ENCODE peak calls at places on chromosomes 2 and 18, in six cellular contexts. K, P, D, T, A and O are unnamed samples.

GRCh38 chr2:241902357-241902991 is 32.9 kb downstream of the RTP5 start:
- DNase-seq in T (no peak), A (no peak), P (no peak), K (no peak), D (no peak), O (no peak)

GRCh38 chr2:72031346-72032115 is 116.1 kb downstream of the CYP26B1 start:
- DNase-seq in D (no peak), K (peak), T (no peak), A (no peak), P (no peak), O (no peak)

GRCh38 chr18:64380117-64380516 is 231.2 kb upstream of the LINC00305 start:
- DNase-seq in D (peak), K (no peak), P (no peak), A (no peak), T (no peak), O (no peak)

GRCh38 chr2:8608411-8608954 is 73.4 kb upstream of the ID2 start:
- DNase-seq in P (no peak), K (peak), T (no peak), D (no peak), A (no peak), O (peak)

GRCh38 chr2:223054193-223054781 is 2.3 kb downstream of the KCNE4 start:
- DNase-seq in D (no peak), A (peak), P (peak), T (no peak), K (no peak), O (no peak)

GRCh38 chr2:85277416-85278158 is 50.2 kb downstream of the TGOLN2 start:
- DNase-seq in A (peak), D (no peak), T (no peak), K (no peak), P (peak), O (no peak)

GRCh38 chr18:74818776-74819175 is 221.1 kb downstream of the ZNF407 start:
- DNase-seq in K (no peak), P (peak), T (no peak), D (no peak), A (no peak), O (no peak)

GRCh38 chr2:119864318-119864717 is 104.6 kb downstream of the PTPN4 start:
- DNase-seq in T (no peak), K (no peak), P (no peak), D (no peak), A (no peak), O (no peak)

GRCh38 chr2:174510583-174511189 is 23.9 kb upstream of the GPR155 start:
- DNase-seq in D (no peak), K (no peak), P (peak), T (no peak), A (no peak), O (no peak)

GRCh38 chr18:59870623-59871130 is 29.1 kb upstream of the PMAIP1 start:
- DNase-seq in A (no peak), P (peak), D (no peak), T (no peak), K (no peak), O (no peak)

GRCh38 chr2:219619235-219619634 is 8.2 kb upstream of the SLC4A3 start:
- DNase-seq in K (no peak), A (no peak), T (no peak), D (no peak), P (no peak), O (no peak)

GRCh38 chr2:229922449-229923386 is at the start of gene FBXO36:
- DNase-seq in K (peak), P (peak), A (peak), D (no peak), T (peak), O (peak)

GRCh38 chr18:28716321-28716720 is 539.4 kb upstream of the CDH2 start:
- DNase-seq in K (no peak), T (no peak), D (no peak), A (no peak), P (no peak), O (no peak)

GRCh38 chr2:38650012-38650411 is 15.9 kb upstream of the GALM start:
- DNase-seq in A (no peak), D (no peak), K (no peak), T (no peak), P (no peak), O (no peak)

GRCh38 chr2:118224144-118224887 is 136.0 kb downstream of the INSIG2 start:
- DNase-seq in P (peak), T (peak), D (peak), K (no peak), A (no peak), O (peak)

GRCh38 chr2:16325613-16326510 is 339.8 kb downstream of the CYRIA start:
- DNase-seq in K (no peak), D (no peak), P (no peak), T (no peak), A (no peak), O (no peak)

GRCh38 chr2:44836174-44836573 is 105.3 kb upstream of the SIX3 start:
- DNase-seq in D (peak), P (no peak), T (no peak), K (no peak), A (no peak), O (peak)

GRCh38 chr18:57275111-57275510 is 77.2 kb upstream of the ST8SIA3 start:
- DNase-seq in T (no peak), A (no peak), K (no peak), D (no peak), P (no peak), O (no peak)

GRCh38 chr2:13193900-13194299 is 477.2 kb downstream of the TRIB2 start:
- DNase-seq in P (peak), T (peak), K (no peak), D (peak), A (no peak), O (no peak)

GRCh38 chr2:30807249-30807648 is at the start of gene CAPN13:
- DNase-seq in K (no peak), P (no peak), A (no peak), D (no peak), T (peak), O (no peak)

GRCh38 chr18:22314406-22314805 is 103.3 kb downstream of the CTAGE1 start:
- DNase-seq in P (peak), K (no peak), T (peak), A (peak), D (no peak), O (no peak)

GRCh38 chr2:36482576-36483214 is 115.3 kb downstream of the FEZ2 start:
- DNase-seq in K (no peak), A (peak), D (no peak), P (peak), T (no peak), O (no peak)

GRCh38 chr2:26870585-26871095 is 22.7 kb downstream of the DPYSL5 start:
- DNase-seq in P (no peak), A (no peak), K (no peak), T (no peak), D (no peak), O (no peak)

GRCh38 chr2:9336209-9336533 is 87.2 kb downstream of the ITGB1BP1 start:
- DNase-seq in P (peak), A (no peak), T (no peak), D (no peak), K (no peak), O (peak)

GRCh38 chr2:44912660-44913059 is 28.8 kb upstream of the SIX3 start:
- DNase-seq in K (no peak), D (no peak), P (peak), A (peak), T (peak), O (no peak)

GRCh38 chr18:11392292-11392691 is 217.1 kb upstream of the SLC35G4 start:
- DNase-seq in P (no peak), T (peak), A (no peak), D (no peak), K (no peak), O (no peak)

GRCh38 chr18:13909541-13909940 is 5.8 kb downstream of the MC2R start:
- DNase-seq in P (no peak), K (no peak), T (no peak), A (no peak), D (no peak), O (no peak)

GRCh38 chr2:25651066-25651465 is 22.3 kb downstream of the DTNB start:
- DNase-seq in D (no peak), P (peak), T (no peak), A (peak), K (no peak), O (no peak)

GRCh38 chr2:63983986-63984605 is 35.1 kb downstream of the VPS54 start:
- DNase-seq in A (peak), T (no peak), D (peak), P (no peak), K (no peak), O (no peak)

GRCh38 chr2:241218131-241219029 is 29.9 kb downstream of the ANO7 start:
- DNase-seq in T (no peak), A (no peak), K (no peak), P (peak), D (peak), O (peak)

GRCh38 chr2:34012728-34013302 is 413.7 kb upstream of the FAM98A start:
- DNase-seq in K (peak), D (no peak), A (peak), P (peak), T (peak), O (peak)

GRCh38 chr18:23718731-23719130 is 29.5 kb downstream of the LAMA3 start:
- DNase-seq in T (no peak), A (no peak), P (peak), K (no peak), D (no peak), O (no peak)

GRCh38 chr2:62569907-62570793 is 64.2 kb upstream of the TMEM17 start:
- DNase-seq in K (no peak), A (no peak), T (no peak), D (no peak), P (no peak), O (no peak)

GRCh38 chr2:165443524-165443923 is 26.0 kb upstream of the CSRNP3 start:
- DNase-seq in K (no peak), P (no peak), A (no peak), T (no peak), D (no peak), O (no peak)

GRCh38 chr2:64857581-64858471 is 131.4 kb upstream of the SLC1A4 start:
- DNase-seq in T (no peak), K (peak), A (no peak), P (peak), D (no peak), O (no peak)

GRCh38 chr18:26487437-26487836 is 60.9 kb downstream of the KCTD1 start:
- DNase-seq in P (peak), D (no peak), K (no peak), T (peak), A (no peak), O (peak)

GRCh38 chr2:72176281-72176680 is 28.6 kb upstream of the CYP26B1 start:
- DNase-seq in A (no peak), D (no peak), P (no peak), T (no peak), K (no peak), O (no peak)

GRCh38 chr2:101410716-101411115 is 23.4 kb upstream of the CREG2 start:
- DNase-seq in P (no peak), T (no peak), K (no peak), D (no peak), A (no peak), O (no peak)

GRCh38 chr2:101410114-101410513 is 22.8 kb upstream of the CREG2 start:
- DNase-seq in P (no peak), K (no peak), A (no peak), D (no peak), T (no peak), O (no peak)

GRCh38 chr2:101418704-101419663 is 31.7 kb upstream of the CREG2 start:
- DNase-seq in D (no peak), T (peak), P (peak), A (peak), K (no peak), O (peak)

GRCh38 chr2:101420623-101421022 is 33.3 kb upstream of the CREG2 start:
- DNase-seq in K (no peak), A (no peak), D (no peak), T (no peak), P (peak), O (no peak)

DNA sequence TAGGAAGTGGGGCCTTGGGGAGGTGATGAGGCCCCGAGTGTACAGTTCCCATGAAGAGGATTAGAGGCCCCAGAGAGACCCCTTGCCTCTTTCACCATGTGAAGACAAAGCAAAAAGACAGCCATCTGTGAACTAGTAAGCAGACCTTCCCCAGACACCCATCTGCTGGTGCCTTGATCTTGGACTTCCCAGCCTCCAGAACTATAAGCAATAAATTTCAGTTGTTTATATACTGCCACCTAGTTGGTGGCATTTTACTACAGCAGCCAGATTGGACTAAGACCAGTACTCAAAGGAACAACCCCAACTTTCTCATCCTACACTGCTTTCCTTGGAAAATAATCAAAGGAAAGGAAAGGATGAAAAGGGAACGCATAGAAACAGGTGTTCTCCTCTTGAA is 27.9 kb upstream of the CREG2 start:
- DNase-seq in A (no peak), T (no peak), D (no peak), P (no peak), K (no peak), O (no peak)
- TF ChIP-seq CTCF in A (peak), T (no peak), D (no peak), P (no peak), K (no peak), O (no peak)

GRCh38 chr2:232367016-232367415 is 11.5 kb upstream of the ALPP start:
- DNase-seq in D (no peak), A (no peak), K (peak), P (no peak), T (no peak), O (no peak)

GRCh38 chr2:232368311-232368731 is 10.2 kb upstream of the ALPP start:
- DNase-seq in D (no peak), P (no peak), T (no peak), K (peak), A (no peak), O (no peak)

GRCh38 chr2:232367591-232368233 is 10.8 kb upstream of the ALPP start:
- DNase-seq in A (no peak), D (no peak), P (no peak), T (no peak), K (peak), O (no peak)

GRCh38 chr2:232363784-232364615 is 14.6 kb upstream of the ALPP start:
- DNase-seq in K (peak), A (no peak), D (peak), T (no peak), P (no peak), O (peak)

GRCh38 chr2:232365621-232366321 is 12.8 kb upstream of the ALPP start:
- DNase-seq in A (peak), D (no peak), K (peak), P (peak), T (no peak), O (no peak)
- TF ChIP-seq CTCF in A (peak), D (peak), K (no peak), P (peak), T (no peak), O (peak)

DNA sequence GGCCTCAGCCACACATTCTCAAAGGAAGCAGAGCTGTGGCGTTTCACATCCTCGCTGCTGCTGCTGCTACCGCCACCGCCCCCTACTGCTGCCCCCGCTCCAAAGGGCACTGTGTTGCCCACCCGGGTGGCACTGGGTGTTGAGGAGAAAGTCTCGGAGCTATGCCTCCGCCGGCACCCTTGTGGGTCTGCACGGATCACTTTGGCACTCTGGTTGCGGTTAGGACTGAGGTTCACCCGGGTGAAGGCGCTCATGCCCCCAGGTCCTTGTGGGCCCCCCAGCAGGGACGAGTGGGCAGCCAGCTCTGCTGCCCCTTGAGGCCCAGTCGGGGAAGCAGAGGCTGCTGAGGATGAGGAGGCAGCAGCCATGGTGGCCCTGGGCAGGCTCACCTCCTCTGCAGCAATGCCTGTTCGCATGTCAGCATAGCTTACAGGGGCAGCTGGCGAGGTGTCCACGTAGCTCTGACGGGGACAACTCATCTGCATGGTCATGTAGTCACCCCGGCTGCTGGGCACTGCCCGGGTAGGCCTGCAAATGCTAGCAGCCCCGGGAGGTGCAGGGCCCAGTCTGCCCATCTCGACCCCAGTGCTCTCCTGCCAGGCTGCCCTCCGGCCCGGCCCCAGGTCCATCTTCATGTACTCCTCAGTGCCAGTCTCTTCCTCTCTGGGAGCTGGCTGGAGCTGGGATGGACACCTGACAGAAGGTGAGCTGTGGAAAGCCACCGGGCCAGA is 4.2 kb downstream of the IRS1 start:
- DNase-seq in T (peak), K (peak), P (peak), D (peak), A (peak), O (peak)
- TF ChIP-seq CTCF in T (peak), K (no peak), P (peak), D (no peak), A (peak), O (no peak)

GRCh38 chr2:10471956-10472355 is 23.8 kb upstream of the ODC1 start:
- DNase-seq in P (no peak), A (no peak), K (peak), D (no peak), T (no peak), O (no peak)
- TF ChIP-seq CTCF in P (no peak), A (peak), K (no peak), D (no peak), T (no peak), O (no peak)

GRCh38 chr2:47379384-47379783 is 23.6 kb upstream of the MSH2 start:
- DNase-seq in T (no peak), P (no peak), D (no peak), K (no peak), A (no peak), O (no peak)

GRCh38 chr2:47373747-47374146 is 29.2 kb upstream of the MSH2 start:
- DNase-seq in D (no peak), K (no peak), P (no peak), A (no peak), T (no peak), O (no peak)
- TF ChIP-seq CTCF in D (peak), K (peak), P (no peak), A (no peak), T (no peak), O (no peak)

DNA sequence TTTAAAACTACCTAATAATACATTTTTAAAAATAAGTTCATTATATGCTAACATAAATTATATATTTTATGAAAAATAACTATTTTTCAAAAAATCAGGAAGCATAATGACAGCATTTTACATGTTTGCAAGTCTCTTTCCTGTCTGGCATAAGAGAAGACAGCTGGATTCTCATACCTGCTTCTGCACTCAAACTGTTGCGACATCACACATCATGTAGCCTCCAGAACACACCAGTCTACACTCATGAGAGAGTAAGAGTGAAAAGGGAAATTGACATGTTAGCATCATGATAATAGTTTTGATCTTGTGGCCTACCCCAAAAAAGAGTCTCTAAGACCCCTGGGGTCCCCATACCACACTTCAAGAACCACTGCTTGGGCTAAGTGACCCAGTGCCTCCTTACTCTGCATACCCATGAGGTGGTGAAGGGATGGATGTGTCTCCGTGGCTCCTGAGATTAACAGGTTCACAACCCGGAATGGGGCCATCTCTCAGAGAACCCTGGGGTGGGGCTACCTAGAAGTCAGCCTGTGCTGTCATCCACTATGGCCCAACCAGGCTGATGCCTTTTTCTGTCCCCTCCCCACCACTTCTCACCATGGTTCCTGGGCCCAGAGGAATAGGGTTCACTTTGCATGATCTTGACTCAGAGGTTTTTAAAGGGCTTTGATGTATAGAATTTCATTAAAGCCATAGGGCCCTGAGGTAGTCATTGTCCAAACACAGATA is 102.6 kb upstream of the DAPL1 start:
- DNase-seq in K (no peak), T (no peak), A (no peak), D (no peak), P (peak), O (no peak)
- TF ChIP-seq CTCF in K (no peak), T (no peak), A (no peak), D (no peak), P (no peak), O (no peak)

DNA sequence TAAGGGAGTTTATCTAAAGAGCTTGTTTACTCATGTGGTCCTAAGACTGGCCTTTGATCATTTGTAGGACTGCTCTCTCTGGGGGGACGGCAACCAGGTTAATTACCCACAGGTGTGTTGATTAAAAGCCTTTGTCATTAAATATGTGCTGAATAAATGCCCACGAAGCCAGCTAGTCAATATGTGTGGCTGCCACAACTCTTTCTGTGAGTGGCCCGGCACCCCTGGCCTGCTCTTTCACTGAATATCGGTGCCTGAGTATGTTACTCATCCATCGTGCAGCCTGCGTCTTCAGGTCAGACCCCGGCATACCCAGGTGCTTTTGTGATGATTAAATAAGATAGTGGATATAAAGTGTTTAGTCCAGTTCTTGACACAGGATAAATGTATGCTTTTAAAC is 24.3 kb upstream of the FSHR start:
- DNase-seq in T (no peak), P (no peak), A (no peak), D (no peak), K (no peak), O (no peak)
- TF ChIP-seq CTCF in T (no peak), P (no peak), A (no peak), D (no peak), K (no peak), O (no peak)

GRCh38 chr2:101341421-101341820 is 32.9 kb upstream of the RNF149 start:
- DNase-seq in P (no peak), T (no peak), K (no peak), D (no peak), A (no peak), O (peak)
- TF ChIP-seq CTCF in P (no peak), T (no peak), K (no peak), D (no peak), A (no peak), O (no peak)